ENCODE peak calls at places on chromosomes 16 and 17, in six cellular contexts. One of them, this sample, is unnamed.

GRCh38 chr17:74344658-74345057 is 17.0 kb downstream of the BTBD17 start:
- DNase-seq in heart right ventricle: no peak
- DNase-seq in kidney epithelial cell: no peak
- DNase-seq in foreskin fibroblast: no peak
- DNase-seq in cardiac fibroblast: no peak
- DNase-seq in HCT116: no peak
- DNase-seq in this sample: no peak

GRCh38 chr16:89097528-89097846 is 3.8 kb downstream of the ACSF3 start:
- DNase-seq in heart right ventricle: no peak
- DNase-seq in kidney epithelial cell: no peak
- DNase-seq in foreskin fibroblast: no peak
- DNase-seq in cardiac fibroblast: no peak
- DNase-seq in HCT116: no peak
- DNase-seq in this sample: no peak

GRCh38 chr17:63015824-63016223 is 49.8 kb downstream of the TANC2 start:
- DNase-seq in heart right ventricle: no peak
- DNase-seq in kidney epithelial cell: no peak
- DNase-seq in foreskin fibroblast: no peak
- DNase-seq in cardiac fibroblast: no peak
- DNase-seq in HCT116: no peak
- DNase-seq in this sample: no peak

GRCh38 chr16:22194707-22195444 is 11.2 kb upstream of the EEF2K start:
- DNase-seq in heart right ventricle: no peak
- DNase-seq in kidney epithelial cell: no peak
- DNase-seq in foreskin fibroblast: no peak
- DNase-seq in cardiac fibroblast: no peak
- DNase-seq in HCT116: no peak
- DNase-seq in this sample: no peak

GRCh38 chr17:72634621-72635020 is 457.9 kb downstream of the SLC39A11 start:
- DNase-seq in heart right ventricle: no peak
- DNase-seq in kidney epithelial cell: no peak
- DNase-seq in foreskin fibroblast: no peak
- DNase-seq in cardiac fibroblast: no peak
- DNase-seq in HCT116: no peak
- DNase-seq in this sample: no peak

GRCh38 chr16:54739381-54739780 is 191.3 kb upstream of the IRX5 start:
- DNase-seq in heart right ventricle: no peak
- DNase-seq in kidney epithelial cell: no peak
- DNase-seq in foreskin fibroblast: no peak
- DNase-seq in cardiac fibroblast: no peak
- DNase-seq in HCT116: no peak
- DNase-seq in this sample: no peak

GRCh38 chr16:22623351-22623781 is 112.7 kb downstream of the NPIPB5 start:
- DNase-seq in heart right ventricle: no peak
- DNase-seq in kidney epithelial cell: peak
- DNase-seq in foreskin fibroblast: peak
- DNase-seq in cardiac fibroblast: peak
- DNase-seq in HCT116: no peak
- DNase-seq in this sample: peak

GRCh38 chr17:75499313-75500022 is 15.9 kb downstream of the CASKIN2 start:
- DNase-seq in heart right ventricle: no peak
- DNase-seq in kidney epithelial cell: no peak
- DNase-seq in foreskin fibroblast: no peak
- DNase-seq in cardiac fibroblast: no peak
- DNase-seq in HCT116: no peak
- DNase-seq in this sample: no peak

GRCh38 chr16:56013962-56014552 is 138.9 kb upstream of the CES5A start:
- DNase-seq in heart right ventricle: peak
- DNase-seq in kidney epithelial cell: peak
- DNase-seq in foreskin fibroblast: no peak
- DNase-seq in cardiac fibroblast: peak
- DNase-seq in HCT116: peak
- DNase-seq in this sample: no peak

GRCh38 chr17:71024172-71024571 is 854.8 kb downstream of the KCNJ2 start:
- DNase-seq in heart right ventricle: no peak
- DNase-seq in kidney epithelial cell: no peak
- DNase-seq in foreskin fibroblast: no peak
- DNase-seq in cardiac fibroblast: no peak
- DNase-seq in HCT116: no peak
- DNase-seq in this sample: no peak

GRCh38 chr17:35447494-35447893 is 1.1 kb downstream of the SLFN13 start:
- DNase-seq in heart right ventricle: peak
- DNase-seq in kidney epithelial cell: no peak
- DNase-seq in foreskin fibroblast: no peak
- DNase-seq in cardiac fibroblast: no peak
- DNase-seq in HCT116: no peak
- DNase-seq in this sample: no peak

GRCh38 chr17:4658478-4659305 is 17.2 kb upstream of the ALOX15 start:
- DNase-seq in heart right ventricle: no peak
- DNase-seq in kidney epithelial cell: peak
- DNase-seq in foreskin fibroblast: peak
- DNase-seq in cardiac fibroblast: peak
- DNase-seq in HCT116: no peak
- DNase-seq in this sample: peak

GRCh38 chr17:20926532-20926931 is 116.3 kb downstream of the USP22 start:
- DNase-seq in heart right ventricle: no peak
- DNase-seq in kidney epithelial cell: no peak
- DNase-seq in foreskin fibroblast: no peak
- DNase-seq in cardiac fibroblast: peak
- DNase-seq in HCT116: no peak
- DNase-seq in this sample: no peak

GRCh38 chr16:57897053-57897784 is 73.7 kb downstream of the CNGB1 start:
- DNase-seq in heart right ventricle: no peak
- DNase-seq in kidney epithelial cell: no peak
- DNase-seq in foreskin fibroblast: no peak
- DNase-seq in cardiac fibroblast: no peak
- DNase-seq in HCT116: no peak
- DNase-seq in this sample: no peak

GRCh38 chr17:43832168-43832975 is 574 bp downstream of the MPP3 start:
- DNase-seq in heart right ventricle: peak
- DNase-seq in kidney epithelial cell: peak
- DNase-seq in foreskin fibroblast: peak
- DNase-seq in cardiac fibroblast: peak
- DNase-seq in HCT116: no peak
- DNase-seq in this sample: peak

GRCh38 chr17:36849871-36850348 is 87.4 kb upstream of the LHX1 start:
- DNase-seq in heart right ventricle: no peak
- DNase-seq in kidney epithelial cell: peak
- DNase-seq in foreskin fibroblast: peak
- DNase-seq in cardiac fibroblast: peak
- DNase-seq in HCT116: peak
- DNase-seq in this sample: no peak

GRCh38 chr17:42197564-42198156 is 3.4 kb upstream of the GHDC start:
- DNase-seq in heart right ventricle: no peak
- DNase-seq in kidney epithelial cell: no peak
- DNase-seq in foreskin fibroblast: no peak
- DNase-seq in cardiac fibroblast: no peak
- DNase-seq in HCT116: no peak
- DNase-seq in this sample: no peak

GRCh38 chr17:20073056-20073979 is 64.2 kb downstream of the SPECC1 start:
- DNase-seq in heart right ventricle: peak
- DNase-seq in kidney epithelial cell: no peak
- DNase-seq in foreskin fibroblast: no peak
- DNase-seq in cardiac fibroblast: peak
- DNase-seq in HCT116: no peak
- DNase-seq in this sample: no peak

GRCh38 chr17:76458580-76459490 is 5.9 kb upstream of the UBE2O start:
- DNase-seq in heart right ventricle: peak
- DNase-seq in kidney epithelial cell: no peak
- DNase-seq in foreskin fibroblast: peak
- DNase-seq in cardiac fibroblast: peak
- DNase-seq in HCT116: peak
- DNase-seq in this sample: no peak

GRCh38 chr16:81752225-81752875 is 26.7 kb upstream of the PLCG2 start:
- DNase-seq in heart right ventricle: peak
- DNase-seq in kidney epithelial cell: no peak
- DNase-seq in foreskin fibroblast: no peak
- DNase-seq in cardiac fibroblast: peak
- DNase-seq in HCT116: no peak
- DNase-seq in this sample: no peak

GRCh38 chr16:11636172-11636721 is 32.0 kb upstream of the SNN start:
- DNase-seq in heart right ventricle: no peak
- DNase-seq in kidney epithelial cell: no peak
- DNase-seq in foreskin fibroblast: no peak
- DNase-seq in cardiac fibroblast: no peak
- DNase-seq in HCT116: no peak
- DNase-seq in this sample: no peak

GRCh38 chr16:86710602-86710950 is 132.2 kb downstream of the FOXL1 start:
- DNase-seq in heart right ventricle: no peak
- DNase-seq in kidney epithelial cell: no peak
- DNase-seq in foreskin fibroblast: no peak
- DNase-seq in cardiac fibroblast: no peak
- DNase-seq in HCT116: no peak
- DNase-seq in this sample: no peak

GRCh38 chr16:86712158-86713009 is 134.0 kb downstream of the FOXL1 start:
- DNase-seq in heart right ventricle: no peak
- DNase-seq in kidney epithelial cell: no peak
- DNase-seq in foreskin fibroblast: no peak
- DNase-seq in cardiac fibroblast: no peak
- DNase-seq in HCT116: no peak
- DNase-seq in this sample: no peak

GRCh38 chr16:86714166-86714565 is 135.8 kb downstream of the FOXL1 start:
- DNase-seq in heart right ventricle: no peak
- DNase-seq in kidney epithelial cell: no peak
- DNase-seq in foreskin fibroblast: no peak
- DNase-seq in cardiac fibroblast: peak
- DNase-seq in HCT116: no peak
- DNase-seq in this sample: no peak

GRCh38 chr16:86709902-86710601 is 131.7 kb downstream of the FOXL1 start:
- DNase-seq in heart right ventricle: no peak
- DNase-seq in kidney epithelial cell: no peak
- DNase-seq in foreskin fibroblast: no peak
- DNase-seq in cardiac fibroblast: no peak
- DNase-seq in HCT116: no peak
- DNase-seq in this sample: no peak

GRCh38 chr16:86713021-86713631 is 134.8 kb downstream of the FOXL1 start:
- DNase-seq in heart right ventricle: no peak
- DNase-seq in kidney epithelial cell: no peak
- DNase-seq in foreskin fibroblast: no peak
- DNase-seq in cardiac fibroblast: no peak
- DNase-seq in HCT116: no peak
- DNase-seq in this sample: no peak
- H3K4me3 ChIP-seq in heart right ventricle: no peak
- H3K4me3 ChIP-seq in kidney epithelial cell: no peak
- H3K4me3 ChIP-seq in foreskin fibroblast: no peak
- H3K4me3 ChIP-seq in cardiac fibroblast: no peak
- H3K4me3 ChIP-seq in HCT116: no peak
- H3K4me3 ChIP-seq in this sample: no peak

GRCh38 chr16:86122681-86123342 is 223.8 kb downstream of the IRF8 start:
- DNase-seq in heart right ventricle: no peak
- DNase-seq in kidney epithelial cell: no peak
- DNase-seq in foreskin fibroblast: no peak
- DNase-seq in cardiac fibroblast: no peak
- DNase-seq in HCT116: no peak
- DNase-seq in this sample: no peak
- TF ChIP-seq CTCF in heart right ventricle: no peak
- TF ChIP-seq CTCF in kidney epithelial cell: no peak
- TF ChIP-seq CTCF in foreskin fibroblast: no peak
- TF ChIP-seq CTCF in cardiac fibroblast: no peak
- TF ChIP-seq CTCF in HCT116: no peak
- TF ChIP-seq CTCF in this sample: no peak

GRCh38 chr17:50908140-50908859 is 42.1 kb upstream of the TOB1 start:
- DNase-seq in heart right ventricle: no peak
- DNase-seq in kidney epithelial cell: no peak
- DNase-seq in foreskin fibroblast: no peak
- DNase-seq in cardiac fibroblast: no peak
- DNase-seq in HCT116: no peak
- DNase-seq in this sample: no peak

GRCh38 chr17:50911450-50911849 is 45.3 kb upstream of the TOB1 start:
- DNase-seq in heart right ventricle: no peak
- DNase-seq in kidney epithelial cell: no peak
- DNase-seq in foreskin fibroblast: no peak
- DNase-seq in cardiac fibroblast: no peak
- DNase-seq in HCT116: no peak
- DNase-seq in this sample: no peak

GRCh38 chr17:50911890-50912289 is 45.7 kb upstream of the TOB1 start:
- DNase-seq in heart right ventricle: no peak
- DNase-seq in kidney epithelial cell: no peak
- DNase-seq in foreskin fibroblast: no peak
- DNase-seq in cardiac fibroblast: no peak
- DNase-seq in HCT116: no peak
- DNase-seq in this sample: no peak

GRCh38 chr17:50908860-50909764 is 43.0 kb upstream of the TOB1 start:
- DNase-seq in heart right ventricle: peak
- DNase-seq in kidney epithelial cell: no peak
- DNase-seq in foreskin fibroblast: no peak
- DNase-seq in cardiac fibroblast: no peak
- DNase-seq in HCT116: no peak
- DNase-seq in this sample: no peak

GRCh38 chr17:50909765-50910661 is 43.9 kb upstream of the TOB1 start:
- DNase-seq in heart right ventricle: no peak
- DNase-seq in kidney epithelial cell: no peak
- DNase-seq in foreskin fibroblast: no peak
- DNase-seq in cardiac fibroblast: no peak
- DNase-seq in HCT116: no peak
- DNase-seq in this sample: no peak
- H3K4me3 ChIP-seq in heart right ventricle: no peak
- H3K4me3 ChIP-seq in kidney epithelial cell: no peak
- H3K4me3 ChIP-seq in foreskin fibroblast: no peak
- H3K4me3 ChIP-seq in cardiac fibroblast: no peak
- H3K4me3 ChIP-seq in HCT116: no peak
- H3K4me3 ChIP-seq in this sample: no peak

GRCh38 chr17:10117085-10117484 is 81.3 kb downstream of the GAS7 start:
- DNase-seq in heart right ventricle: no peak
- DNase-seq in kidney epithelial cell: no peak
- DNase-seq in foreskin fibroblast: no peak
- DNase-seq in cardiac fibroblast: no peak
- DNase-seq in HCT116: no peak
- DNase-seq in this sample: no peak

GRCh38 chr17:10118788-10119130 is 79.6 kb downstream of the GAS7 start:
- DNase-seq in heart right ventricle: no peak
- DNase-seq in kidney epithelial cell: no peak
- DNase-seq in foreskin fibroblast: no peak
- DNase-seq in cardiac fibroblast: no peak
- DNase-seq in HCT116: no peak
- DNase-seq in this sample: no peak

GRCh38 chr17:10116267-10116666 is 82.1 kb downstream of the GAS7 start:
- DNase-seq in heart right ventricle: no peak
- DNase-seq in kidney epithelial cell: no peak
- DNase-seq in foreskin fibroblast: no peak
- DNase-seq in cardiac fibroblast: no peak
- DNase-seq in HCT116: no peak
- DNase-seq in this sample: no peak

GRCh38 chr17:10116676-10117075 is 81.7 kb downstream of the GAS7 start:
- DNase-seq in heart right ventricle: no peak
- DNase-seq in kidney epithelial cell: no peak
- DNase-seq in foreskin fibroblast: no peak
- DNase-seq in cardiac fibroblast: no peak
- DNase-seq in HCT116: no peak
- DNase-seq in this sample: no peak

DNA sequence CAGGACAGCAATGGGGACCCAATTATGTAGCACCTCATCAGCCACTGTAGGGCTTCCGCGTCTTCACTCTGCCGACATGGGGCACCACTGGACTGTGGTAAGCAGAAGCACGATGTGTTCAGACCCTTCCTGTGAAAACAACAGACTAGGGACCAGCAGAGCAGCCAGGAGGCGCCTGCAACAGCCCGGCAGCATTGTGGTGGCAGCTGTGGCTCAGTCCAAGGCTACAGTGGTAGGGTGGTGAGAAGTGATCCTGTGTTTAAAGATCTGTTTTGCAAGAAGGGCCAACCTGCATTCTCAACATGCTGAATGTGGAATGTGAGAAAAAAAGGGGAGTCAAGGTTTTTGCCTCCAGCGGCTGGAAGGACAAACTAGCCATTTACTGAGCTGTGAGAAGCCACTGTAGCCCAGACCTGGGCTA is 80.8 kb downstream of the GAS7 start:
- DNase-seq in heart right ventricle: no peak
- DNase-seq in kidney epithelial cell: no peak
- DNase-seq in foreskin fibroblast: no peak
- DNase-seq in cardiac fibroblast: no peak
- DNase-seq in HCT116: no peak
- DNase-seq in this sample: no peak
- TF ChIP-seq CTCF in heart right ventricle: peak
- TF ChIP-seq CTCF in kidney epithelial cell: no peak
- TF ChIP-seq CTCF in foreskin fibroblast: no peak
- TF ChIP-seq CTCF in cardiac fibroblast: no peak
- TF ChIP-seq CTCF in HCT116: no peak
- TF ChIP-seq CTCF in this sample: no peak

This sample was measured in AG04449.